ENCODE peak calls at places on chromosomes 3 and 15, in five cellular contexts. N is SK-N-SH, X is MM.1S, M is PC-3, V is neuronal stem cell. U is an unnamed sample.

GRCh38 chr3:94234177-94234788 is 171.4 kb downstream of the NSUN3 start:
- DNase-seq in N (peak; percentile 31), X (peak; percentile 44), M (peak; percentile 70), V (peak; percentile 11), U (peak; percentile 82)

GRCh38 chr15:95281470-95281869 is 1049.0 kb upstream of the NR2F2 start:
- DNase-seq in N (no peak), X (no peak), M (no peak), V (no peak), U (no peak)

GRCh38 chr15:75625542-75626347 is at the start of gene SNUPN:
- DNase-seq in N (peak; percentile 96), X (peak; percentile 96), M (peak; percentile 80), V (peak; percentile 92), U (peak; percentile 98)

GRCh38 chr3:53278667-53279066 is 22.8 kb upstream of the TKT start:
- DNase-seq in N (no peak), X (no peak), M (no peak), V (no peak), U (no peak)

GRCh38 chr3:112604536-112604935 is 36.4 kb downstream of the CCDC80 start:
- DNase-seq in N (peak; percentile 14), X (peak; percentile 62), M (peak; percentile 73), V (no peak), U (no peak)

GRCh38 chr15:31326729-31327673 is at the start of gene KLF13:
- DNase-seq in N (peak; percentile 82), X (no peak), M (peak; percentile 55), V (no peak), U (peak; percentile 86)

GRCh38 chr15:36177590-36178281 is 401.7 kb upstream of the CDIN1 start:
- DNase-seq in N (no peak), X (no peak), M (peak; percentile 90), V (no peak), U (no peak)

GRCh38 chr3:35857004-35857403 is 217.7 kb downstream of the ARPP21 start:
- DNase-seq in N (no peak), X (peak; percentile 74), M (no peak), V (no peak), U (peak; percentile 56)

GRCh38 chr15:74787251-74788041 is 5.6 kb downstream of the CSK start:
- DNase-seq in N (peak; percentile 69), X (peak; percentile 92), M (no peak), V (no peak), U (peak; percentile 98)

GRCh38 chr15:57500979-57501576 is 90.6 kb upstream of the MYZAP start:
- DNase-seq in N (no peak), X (no peak), M (peak; percentile 18), V (no peak), U (no peak)

GRCh38 chr3:11476814-11477213 is 166.9 kb downstream of the VGLL4 start:
- DNase-seq in N (no peak), X (no peak), M (no peak), V (no peak), U (no peak)

GRCh38 chr3:197811343-197811742 is 20.3 kb downstream of the LRCH3 start:
- DNase-seq in N (peak; percentile 27), X (no peak), M (no peak), V (no peak), U (no peak)

GRCh38 chr3:133792171-133792763 is 13.3 kb upstream of the SRPRB start:
- DNase-seq in N (no peak), X (no peak), M (peak; percentile 34), V (peak; percentile 44), U (peak; percentile 57)

GRCh38 chr3:165835431-165835830 is 1.8 kb downstream of the BCHE start:
- DNase-seq in N (no peak), X (no peak), M (no peak), V (no peak), U (no peak)

GRCh38 chr3:153927107-153927506 is 194.1 kb upstream of the ARHGEF26 start:
- DNase-seq in N (no peak), X (peak; percentile 36), M (peak; percentile 80), V (no peak), U (peak; percentile 45)

GRCh38 chr3:73637042-73637441 is 12.3 kb upstream of the PDZRN3 start:
- DNase-seq in N (no peak), X (no peak), M (no peak), V (no peak), U (no peak)

GRCh38 chr3:127136024-127136600 is 56.8 kb upstream of the PRR23E start:
- DNase-seq in N (no peak), X (no peak), M (no peak), V (no peak), U (no peak)

GRCh38 chr15:24917431-24917830 is 37.4 kb upstream of the SNRPN start:
- DNase-seq in N (no peak), X (no peak), M (no peak), V (no peak), U (no peak)

GRCh38 chr3:5021571-5022092 is 42.4 kb downstream of the BHLHE40 start:
- DNase-seq in N (no peak), X (no peak), M (peak; percentile 96), V (no peak), U (no peak)

GRCh38 chr3:48518069-48518468 is 14.1 kb upstream of the SHISA5 start:
- DNase-seq in N (no peak), X (no peak), M (no peak), V (no peak), U (no peak)

GRCh38 chr15:94029495-94029894 is 201.9 kb upstream of the MCTP2 start:
- DNase-seq in N (no peak), X (no peak), M (peak; percentile 40), V (no peak), U (no peak)

GRCh38 chr3:71225285-71225684 is 358.2 kb downstream of the FOXP1 start:
- DNase-seq in N (no peak), X (no peak), M (no peak), V (no peak), U (no peak)

GRCh38 chr3:50257990-50258389 is 11.0 kb upstream of the SEMA3B start:
- DNase-seq in N (no peak), X (no peak), M (no peak), V (no peak), U (no peak)

GRCh38 chr3:186417791-186418190 is 55.8 kb upstream of the DGKG start:
- DNase-seq in N (no peak), X (no peak), M (peak; percentile 98), V (no peak), U (no peak)

GRCh38 chr3:35594739-35595138 is 44.6 kb upstream of the ARPP21 start:
- DNase-seq in N (no peak), X (no peak), M (no peak), V (no peak), U (no peak)

GRCh38 chr15:77959094-77959879 is 118.2 kb downstream of the TBC1D2B start:
- DNase-seq in N (peak; percentile 91), X (peak; percentile 69), M (peak; percentile 79), V (peak; percentile 58), U (peak; percentile 89)

GRCh38 chr3:185423178-185423577 is 60.2 kb downstream of the MAP3K13 start:
- DNase-seq in N (no peak), X (peak; percentile 91), M (peak; percentile 24), V (no peak), U (no peak)

GRCh38 chr3:12175844-12176453 is 17.2 kb upstream of the TIMP4 start:
- DNase-seq in N (peak; percentile 74), X (peak; percentile 27), M (peak; percentile 73), V (peak; percentile 62), U (peak; percentile 64)

GRCh38 chr3:42632146-42632545 is 21.4 kb upstream of the ZBTB47 start:
- DNase-seq in N (no peak), X (no peak), M (no peak), V (no peak), U (no peak)

GRCh38 chr3:115279939-115280338 is 132.9 kb upstream of the ZBTB20 start:
- DNase-seq in N (no peak), X (no peak), M (no peak), V (no peak), U (no peak)

GRCh38 chr3:49799761-49800160 is at the start of gene CDHR4:
- DNase-seq in N (no peak), X (no peak), M (peak; percentile 83), V (no peak), U (no peak)

GRCh38 chr3:172096881-172097420 is 57.6 kb downstream of the FNDC3B start:
- DNase-seq in N (no peak), X (peak; percentile 36), M (peak; percentile 88), V (no peak), U (no peak)
- H3K9ac ChIP-seq in N (no peak overlapping the region), X (no peak overlapping the region), M (no peak overlapping the region), V (no peak overlapping the region), U (no peak overlapping the region)

GRCh38 chr3:33612641-33613040 is 105.4 kb downstream of the CLASP2 start:
- DNase-seq in N (no peak), X (no peak), M (no peak), V (no peak), U (no peak)
- H3K9ac ChIP-seq in N (no peak overlapping the region), X (no peak overlapping the region), M (no peak overlapping the region), V (no peak overlapping the region), U (no peak overlapping the region)

GRCh38 chr15:71048913-71049675 is 66.2 kb upstream of the THSD4 start:
- DNase-seq in N (no peak), X (no peak), M (peak; percentile 86), V (no peak), U (no peak)

GRCh38 chr15:71044006-71044405 is 71.3 kb upstream of the THSD4 start:
- DNase-seq in N (no peak), X (no peak), M (peak; percentile 57), V (no peak), U (no peak)

GRCh38 chr15:71042356-71042922 is 72.8 kb upstream of the THSD4 start:
- DNase-seq in N (no peak), X (no peak), M (no peak), V (no peak), U (no peak)

DNA sequence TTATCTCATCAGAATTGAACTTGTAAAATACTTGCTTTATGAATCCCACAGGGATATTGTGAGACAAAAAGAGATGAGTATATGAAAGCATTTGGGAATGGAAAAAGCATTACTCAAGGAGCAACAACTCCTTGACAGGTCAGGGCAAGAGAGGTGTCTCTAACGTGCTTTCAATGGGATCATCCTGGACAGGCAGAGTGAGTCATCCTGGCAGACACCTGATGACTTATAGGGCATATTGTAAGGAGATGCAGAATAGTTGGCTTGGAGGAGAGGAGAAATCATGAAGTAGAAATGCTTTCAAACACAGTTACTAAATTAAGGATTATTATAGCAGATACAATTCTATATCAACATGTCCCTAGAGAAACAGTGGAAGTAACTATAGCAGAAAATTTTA is 71.9 kb upstream of the THSD4 start:
- DNase-seq in N (no peak), X (no peak), M (peak; percentile 75), V (no peak), U (no peak)
- H3K9ac ChIP-seq in N (peak overlapping the region; percentile 55), X (no peak overlapping the region), M (no peak overlapping the region), V (no peak overlapping the region), U (no peak overlapping the region)

DNA sequence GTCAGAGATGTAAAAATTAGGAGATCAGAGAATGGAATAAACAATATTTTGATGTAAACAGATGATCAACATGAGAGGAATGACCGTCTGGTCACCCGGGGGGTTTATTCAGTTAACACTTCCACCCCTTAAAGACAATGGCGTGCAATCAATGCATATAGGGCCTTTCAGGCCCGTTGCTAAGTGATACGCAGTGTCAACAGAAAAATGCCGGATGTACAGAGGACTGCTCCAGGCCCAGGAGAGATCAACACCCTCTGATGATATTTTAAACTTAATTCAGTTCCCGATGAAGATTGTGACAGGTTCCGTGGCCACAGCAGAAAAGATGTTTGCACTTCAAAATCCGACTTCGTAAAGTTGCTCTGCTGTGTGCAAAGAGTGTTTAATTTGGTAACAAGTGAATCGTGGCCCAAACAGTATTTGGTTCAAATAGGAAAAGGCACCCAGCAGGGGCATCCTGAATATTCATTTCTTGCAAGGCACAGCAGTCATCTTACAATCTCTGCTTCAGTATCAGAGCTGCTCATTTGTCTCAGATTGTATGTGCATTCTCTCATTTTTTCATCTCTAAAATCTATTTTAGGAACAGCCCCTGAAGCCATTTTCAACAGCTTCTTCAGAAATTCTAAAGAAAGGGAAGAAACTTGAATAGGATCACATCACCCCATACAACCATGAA is 72.6 kb downstream of the FOXB1 start:
- DNase-seq in N (no peak), X (no peak), M (no peak), V (no peak), U (no peak)
- H3K9ac ChIP-seq in N (no peak overlapping the region), X (no peak overlapping the region), M (no peak overlapping the region), V (no peak overlapping the region), U (no peak overlapping the region)